ENCODE peak calls at places on chromosomes 6 and 20, in four cellular contexts. Q, G, V and Z are unnamed samples.

GRCh38 chr6:13526718-13527668 is 39.6 kb upstream of the GFOD1 start:
- DNase-seq in Q (peak; percentile 97), G (no peak), V (no peak), Z (no peak)

GRCh38 chr20:37385176-37385575 is 39.2 kb downstream of the SRC start:
- DNase-seq in Q (no peak), G (no peak), V (no peak), Z (no peak)

GRCh38 chr20:45911486-45912343 is at the start of gene PLTP:
- DNase-seq in Q (peak; percentile 46), G (no peak), V (peak; percentile 82), Z (no peak)

GRCh38 chr20:48335421-48336090 is 492.2 kb downstream of the PREX1 start:
- DNase-seq in Q (peak; percentile 84), G (no peak), V (no peak), Z (no peak)

GRCh38 chr6:54206510-54206909 is 95.3 kb downstream of the MLIP start:
- DNase-seq in Q (no peak), G (no peak), V (peak; percentile 8), Z (peak; percentile 9)

GRCh38 chr20:37757550-37757949 is 63.7 kb downstream of the CTNNBL1 start:
- DNase-seq in Q (no peak), G (no peak), V (no peak), Z (no peak)

GRCh38 chr20:58650181-58650775 is 805 bp upstream of the STX16 start:
- DNase-seq in Q (no peak), G (no peak), V (no peak), Z (no peak)

GRCh38 chr6:7311920-7312615 is 931 bp downstream of the SSR1 start:
- DNase-seq in Q (peak; percentile 5), G (no peak), V (peak; percentile 9), Z (peak; percentile 51)

GRCh38 chr6:122567034-122567433 is 43.2 kb upstream of the PKIB start:
- DNase-seq in Q (peak; percentile 34), G (no peak), V (no peak), Z (no peak)

GRCh38 chr6:104638841-104639290 is 220.9 kb downstream of the HACE1 start:
- DNase-seq in Q (no peak), G (no peak), V (peak; percentile 75), Z (no peak)